ENCODE peak calls at places on chromosome 22, in nine cellular contexts. O, H, L, X, G, D, Z, R and W are unnamed samples.

GRCh38 chr22:26743149-26743548 is 85.8 kb downstream of the MIAT start:
- DNase-seq in O (no peak), H (no peak), L (no peak), X (no peak), G (no peak), D (no peak), Z (no peak), R (no peak), W (no peak)

GRCh38 chr22:37675930-37676571 is 615 bp downstream of the LGALS1 start:
- DNase-seq in O (peak), H (no peak), L (peak), X (no peak), G (peak), D (no peak), Z (peak), R (peak), W (no peak)

GRCh38 chr22:49954354-49954753 is 6.2 kb upstream of the PIM3 start:
- DNase-seq in O (no peak), H (no peak), L (no peak), X (no peak), G (no peak), D (no peak), Z (no peak), R (no peak), W (no peak)

GRCh38 chr22:39178206-39179111 is 26.0 kb upstream of the CBX7 start:
- DNase-seq in O (peak), H (no peak), L (no peak), X (no peak), G (no peak), D (no peak), Z (peak), R (no peak), W (no peak)

GRCh38 chr22:26362471-26362870 is 66.6 kb upstream of the ASPHD2 start:
- DNase-seq in O (peak), H (no peak), L (no peak), X (no peak), G (no peak), D (no peak), Z (peak), R (peak), W (no peak)

GRCh38 chr22:26903030-26903856 is 245.9 kb downstream of the MIAT start:
- DNase-seq in O (no peak), H (no peak), L (peak), X (no peak), G (no peak), D (no peak), Z (no peak), R (no peak), W (no peak)

GRCh38 chr22:35734517-35734827 is 16.8 kb downstream of the APOL5 start:
- DNase-seq in O (no peak), H (no peak), L (no peak), X (no peak), G (no peak), D (no peak), Z (no peak), R (no peak), W (no peak)

GRCh38 chr22:30874431-30875370 is 93.9 kb downstream of the MORC2 start:
- DNase-seq in O (no peak), H (no peak), L (no peak), X (no peak), G (no peak), D (no peak), Z (no peak), R (no peak), W (no peak)

GRCh38 chr22:43449205-43449830 is 37.5 kb downstream of the MPPED1 start:
- DNase-seq in O (no peak), H (no peak), L (no peak), X (no peak), G (no peak), D (no peak), Z (no peak), R (peak), W (no peak)

GRCh38 chr22:34334893-34335292 is 414.6 kb upstream of the LARGE1 start:
- DNase-seq in O (no peak), H (no peak), L (no peak), X (no peak), G (no peak), D (no peak), Z (peak), R (no peak), W (no peak)

GRCh38 chr22:48739348-48740085 is 1088.2 kb downstream of the BRD1 start:
- DNase-seq in O (no peak), H (no peak), L (no peak), X (no peak), G (no peak), D (no peak), Z (no peak), R (no peak), W (no peak)

GRCh38 chr22:50719814-50720300 is 18.1 kb upstream of the ACR start:
- DNase-seq in O (no peak), H (no peak), L (no peak), X (no peak), G (no peak), D (no peak), Z (no peak), R (no peak), W (no peak)

GRCh38 chr22:36339171-36340065 is 48.3 kb downstream of the MYH9 start:
- DNase-seq in O (peak), H (no peak), L (no peak), X (peak), G (no peak), D (no peak), Z (peak), R (no peak), W (peak)

GRCh38 chr22:49016909-49017768 is 810.5 kb downstream of the BRD1 start:
- DNase-seq in O (no peak), H (no peak), L (no peak), X (no peak), G (peak), D (no peak), Z (no peak), R (no peak), W (no peak)

GRCh38 chr22:36580846-36581245 is 51.9 kb upstream of the EIF3D start:
- DNase-seq in O (no peak), H (no peak), L (no peak), X (no peak), G (no peak), D (no peak), Z (no peak), R (no peak), W (no peak)

GRCh38 chr22:49790912-49791311 is 36.8 kb downstream of the BRD1 start:
- DNase-seq in O (no peak), H (no peak), L (no peak), X (no peak), G (no peak), D (no peak), Z (peak), R (no peak), W (no peak)

GRCh38 chr22:45413368-45414211 is at the start of the genes RIBC2 and SMC1B:
- DNase-seq in O (peak), H (peak), L (peak), X (peak), G (no peak), D (peak), Z (peak), R (peak), W (peak)

GRCh38 chr22:37627545-37627944 is 11.9 kb upstream of the SH3BP1 start:
- DNase-seq in O (no peak), H (peak), L (peak), X (no peak), G (no peak), D (no peak), Z (no peak), R (no peak), W (peak)

GRCh38 chr22:16601437-16602223 is 9.0 kb upstream of the CCT8L2 start:
- DNase-seq in O (no peak), H (no peak), L (no peak), X (no peak), G (no peak), D (no peak), Z (no peak), R (peak), W (no peak)

GRCh38 chr22:45248832-45249561 is 8.3 kb upstream of the KIAA0930 start:
- DNase-seq in O (no peak), H (no peak), L (no peak), X (no peak), G (no peak), D (no peak), Z (no peak), R (peak), W (no peak)

GRCh38 chr22:37569009-37569920 is 9.0 kb downstream of the CDC42EP1 start:
- DNase-seq in O (no peak), H (no peak), L (peak), X (no peak), G (no peak), D (no peak), Z (no peak), R (no peak), W (no peak)

GRCh38 chr22:35987487-35987886 is 41.1 kb downstream of the RBFOX2 start:
- DNase-seq in O (no peak), H (no peak), L (no peak), X (no peak), G (no peak), D (no peak), Z (peak), R (no peak), W (no peak)

GRCh38 chr22:25067851-25068421 is 115.4 kb downstream of the KIAA1671 start:
- DNase-seq in O (no peak), H (peak), L (no peak), X (no peak), G (no peak), D (peak), Z (no peak), R (no peak), W (peak)

GRCh38 chr22:36853407-36854099 is 7.3 kb upstream of the NCF4 start:
- DNase-seq in O (peak), H (peak), L (peak), X (peak), G (peak), D (peak), Z (peak), R (peak), W (peak)

GRCh38 chr22:45620707-45621106 is 50.9 kb upstream of the ATXN10 start:
- DNase-seq in O (no peak), H (no peak), L (no peak), X (no peak), G (no peak), D (no peak), Z (no peak), R (no peak), W (no peak)

GRCh38 chr22:21074092-21074715 is 28.5 kb downstream of the LRRC74B start:
- DNase-seq in O (peak), H (no peak), L (no peak), X (no peak), G (no peak), D (no peak), Z (peak), R (peak), W (no peak)